ENCODE peak calls at places on chromosome 18, in seven cellular contexts. Q is MM.1S, P is PC-9, B is GM23248, G is GM23338, T is PC-3, C is SK-N-SH. Z is an unnamed sample. For H4K20me1 and H3F3A, the result is how much of the 10 kb centered on the place peaks cover.

GRCh38 chr18:78107363-78107762 is 857.7 kb downstream of the GALR1 start:
- DNase-seq in Q (no peak), P (no peak), B (no peak), G (no peak), T (no peak), C (no peak), Z (no peak)

GRCh38 chr18:35588995-35589394 is 7.5 kb downstream of the GALNT1 start:
- DNase-seq in Q (no peak), P (no peak), B (no peak), G (peak), T (no peak), C (no peak), Z (peak)

GRCh38 chr18:24914148-24914525 is 437.8 kb downstream of the ZNF521 start:
- DNase-seq in Q (no peak), P (no peak), B (no peak), G (no peak), T (no peak), C (peak), Z (no peak)

GRCh38 chr18:25454270-25454659 is 102.3 kb upstream of the ZNF521 start:
- DNase-seq in Q (no peak), P (no peak), B (no peak), G (no peak), T (no peak), C (peak), Z (no peak)

GRCh38 chr18:53698907-53699306 is 525.6 kb downstream of the MBD2 start:
- DNase-seq in Q (peak), P (peak), B (peak), G (peak), T (peak), C (peak), Z (peak)

GRCh38 chr18:26746284-26747130 is 119.0 kb downstream of the AQP4 start:
- DNase-seq in Q (no peak), P (no peak), B (peak), G (no peak), T (peak), C (no peak), Z (no peak)

GRCh38 chr18:23868341-23868740 is 146.2 kb upstream of the TTC39C start:
- DNase-seq in Q (no peak), P (no peak), B (no peak), G (no peak), T (no peak), C (no peak), Z (no peak)

GRCh38 chr18:23703057-23703986 is 14.1 kb downstream of the LAMA3 start:
- DNase-seq in Q (no peak), P (no peak), B (peak), G (peak), T (peak), C (peak), Z (peak)

GRCh38 chr18:66867653-66868052 is 263.8 kb upstream of the CDH19 start:
- DNase-seq in Q (peak), P (no peak), B (no peak), G (no peak), T (peak), C (no peak), Z (no peak)

GRCh38 chr18:59620381-59620780 is 76.8 kb downstream of the CCBE1 start:
- DNase-seq in Q (no peak), P (no peak), B (no peak), G (no peak), T (no peak), C (no peak), Z (no peak)

GRCh38 chr18:42860011-42860410 is 255.5 kb downstream of the RIT2 start:
- DNase-seq in Q (no peak), P (no peak), B (no peak), G (no peak), T (no peak), C (no peak), Z (no peak)

GRCh38 chr18:56505971-56506370 is 132.4 kb downstream of the TXNL1 start:
- DNase-seq in Q (no peak), P (no peak), B (peak), G (no peak), T (no peak), C (no peak), Z (no peak)

GRCh38 chr18:57915241-57915640 is 112.1 kb upstream of the ATP8B1 start:
- DNase-seq in Q (no peak), P (no peak), B (no peak), G (no peak), T (no peak), C (no peak), Z (no peak)

GRCh38 chr18:13269599-13270011 is 51.0 kb downstream of the LDLRAD4 start:
- DNase-seq in Q (no peak), P (no peak), B (peak), G (no peak), T (no peak), C (no peak), Z (no peak)

GRCh38 chr18:70621710-70622109 is 332.9 kb downstream of the SOCS6 start:
- DNase-seq in Q (no peak), P (no peak), B (no peak), G (no peak), T (no peak), C (no peak), Z (no peak)

GRCh38 chr18:66971951-66972350 is 368.1 kb upstream of the CDH19 start:
- DNase-seq in Q (no peak), P (no peak), B (no peak), G (no peak), T (no peak), C (peak), Z (no peak)

GRCh38 chr18:13377496-13377895 is 158.9 kb downstream of the LDLRAD4 start:
- DNase-seq in Q (no peak), P (no peak), B (no peak), G (no peak), T (no peak), C (no peak), Z (no peak)

GRCh38 chr18:35619468-35619867 is 37.9 kb downstream of the GALNT1 start:
- DNase-seq in Q (no peak), P (no peak), B (peak), G (no peak), T (no peak), C (no peak), Z (no peak)

GRCh38 chr18:1680108-1680507 is 775.4 kb downstream of the ADCYAP1 start:
- DNase-seq in Q (no peak), P (no peak), B (no peak), G (no peak), T (no peak), C (no peak), Z (no peak)

GRCh38 chr18:26386002-26386401 is 159.8 kb downstream of the TAF4B start:
- DNase-seq in Q (no peak), P (peak), B (peak), G (no peak), T (peak), C (no peak), Z (no peak)

GRCh38 chr18:29361843-29362242 is 1184.9 kb upstream of the CDH2 start:
- DNase-seq in Q (no peak), P (no peak), B (no peak), G (peak), T (no peak), C (no peak), Z (peak)

GRCh38 chr18:13541621-13542519 is 184.5 kb downstream of the FAM210A start:
- DNase-seq in Q (no peak), P (no peak), B (no peak), G (no peak), T (no peak), C (no peak), Z (no peak)

GRCh38 chr18:52465391-52465790 is 125.4 kb downstream of the DCC start:
- DNase-seq in Q (no peak), P (no peak), B (no peak), G (peak), T (no peak), C (no peak), Z (peak)

GRCh38 chr18:75341267-75341666 is 86.2 kb downstream of the SMIM21 start:
- DNase-seq in Q (no peak), P (no peak), B (no peak), G (no peak), T (no peak), C (no peak), Z (peak)

GRCh38 chr18:10228380-10228779 is 226.1 kb upstream of the APCDD1 start:
- DNase-seq in Q (no peak), P (no peak), B (no peak), G (no peak), T (no peak), C (no peak), Z (no peak)

GRCh38 chr18:51447351-51447896 is 249.9 kb upstream of the MEX3C start:
- DNase-seq in Q (peak), P (no peak), B (no peak), G (peak), T (no peak), C (no peak), Z (no peak)

GRCh38 chr18:75728621-75729020 is 301.1 kb upstream of the SMIM21 start:
- DNase-seq in Q (no peak), P (no peak), B (no peak), G (no peak), T (no peak), C (no peak), Z (no peak)

GRCh38 chr18:63319383-63320040 is at the start of gene BCL2:
- DNase-seq in Q (peak), P (peak), B (peak), G (peak), T (peak), C (no peak), Z (peak)

GRCh38 chr18:23460285-23461273 is 7.5 kb downstream of the RIOK3 start:
- DNase-seq in Q (no peak), P (no peak), B (no peak), G (no peak), T (no peak), C (no peak), Z (no peak)

GRCh38 chr18:75208055-75208835 is 694 bp downstream of the PTGR3 start:
- DNase-seq in Q (peak), P (peak), B (peak), G (peak), T (peak), C (peak), Z (peak)

GRCh38 chr18:35713545-35713944 is 132.0 kb downstream of the GALNT1 start:
- DNase-seq in Q (no peak), P (no peak), B (peak), G (no peak), T (no peak), C (no peak), Z (no peak)

GRCh38 chr18:22551536-22552151 is 133.9 kb upstream of the CTAGE1 start:
- DNase-seq in Q (no peak), P (peak), B (peak), G (no peak), T (peak), C (no peak), Z (no peak)

GRCh38 chr18:53458944-53459580 is 765.4 kb downstream of the MBD2 start:
- DNase-seq in Q (no peak), P (no peak), B (no peak), G (peak), T (no peak), C (no peak), Z (peak)

GRCh38 chr18:60684843-60685513 is 312.4 kb upstream of the MC4R start:
- DNase-seq in Q (peak), P (no peak), B (peak), G (peak), T (peak), C (peak), Z (peak)

GRCh38 chr18:526681-527080 is 26.2 kb upstream of the COLEC12 start:
- DNase-seq in Q (no peak), P (no peak), B (no peak), G (no peak), T (no peak), C (no peak), Z (no peak)

GRCh38 chr18:23943104-23943503 is 71.5 kb upstream of the TTC39C start:
- DNase-seq in Q (peak), P (no peak), B (no peak), G (no peak), T (no peak), C (no peak), Z (no peak)

GRCh38 chr18:22279741-22280452 is 110.5 kb downstream of the GATA6 start:
- DNase-seq in Q (no peak), P (no peak), B (peak), G (no peak), T (no peak), C (no peak), Z (no peak)

GRCh38 chr18:62939925-62940324 is 224.6 kb downstream of the PHLPP1 start:
- DNase-seq in Q (no peak), P (no peak), B (no peak), G (no peak), T (no peak), C (no peak), Z (no peak)

GRCh38 chr18:58911766-58912165 is 47.1 kb downstream of the ZNF532 start:
- DNase-seq in Q (peak), P (no peak), B (peak), G (peak), T (no peak), C (no peak), Z (no peak)

DNA sequence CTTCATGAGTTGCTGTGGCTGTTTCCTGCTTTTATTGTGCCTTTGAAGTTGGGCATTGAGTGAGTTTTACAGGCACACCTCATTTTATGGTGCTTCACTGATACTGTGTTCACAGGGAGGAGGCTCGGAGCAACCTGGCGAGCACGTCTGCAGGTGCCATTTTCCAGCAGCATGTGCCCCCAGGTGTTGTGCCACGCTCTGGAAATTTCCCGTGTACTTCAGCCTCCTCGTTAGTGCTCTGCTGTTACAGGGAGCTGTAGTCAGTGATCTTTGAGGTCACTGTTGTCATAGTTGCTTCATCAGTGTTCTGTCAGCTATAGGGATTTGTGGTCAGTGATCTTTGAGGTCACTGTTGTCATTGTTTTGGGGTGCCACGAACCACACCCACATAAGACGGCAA is 20.1 kb downstream of the CTDP1 start:
- DNase-seq in Q (no peak), P (no peak), B (no peak), G (no peak), T (no peak), C (no peak), Z (no peak)
- H4K20me1 ChIP-seq in Q (under half), P (under half), B (under half), G (under half), T (under half), C (under half), Z (under half)

GRCh38 chr18:3499498-3499897 is 49.5 kb downstream of the TGIF1 start:
- DNase-seq in Q (no peak), P (no peak), B (no peak), G (peak), T (no peak), C (peak), Z (peak)
- H2AFZ ChIP-seq in Q (no peak), P (no peak), B (peak), G (no peak), T (peak), C (peak), Z (peak)

GRCh38 chr18:49491534-49491856 is 4.5 kb upstream of the C18orf32 start:
- DNase-seq in Q (no peak), P (no peak), B (no peak), G (no peak), T (no peak), C (no peak), Z (no peak)

GRCh38 chr18:49494660-49495059 is 7.6 kb upstream of the C18orf32 start:
- DNase-seq in Q (no peak), P (no peak), B (peak), G (no peak), T (no peak), C (no peak), Z (no peak)

GRCh38 chr18:49492694-49493033 is 5.6 kb upstream of the C18orf32 start:
- DNase-seq in Q (no peak), P (no peak), B (no peak), G (no peak), T (no peak), C (no peak), Z (no peak)

GRCh38 chr18:49490246-49490762 is 3.3 kb upstream of the C18orf32 start:
- DNase-seq in Q (no peak), P (no peak), B (peak), G (no peak), T (no peak), C (no peak), Z (no peak)

DNA sequence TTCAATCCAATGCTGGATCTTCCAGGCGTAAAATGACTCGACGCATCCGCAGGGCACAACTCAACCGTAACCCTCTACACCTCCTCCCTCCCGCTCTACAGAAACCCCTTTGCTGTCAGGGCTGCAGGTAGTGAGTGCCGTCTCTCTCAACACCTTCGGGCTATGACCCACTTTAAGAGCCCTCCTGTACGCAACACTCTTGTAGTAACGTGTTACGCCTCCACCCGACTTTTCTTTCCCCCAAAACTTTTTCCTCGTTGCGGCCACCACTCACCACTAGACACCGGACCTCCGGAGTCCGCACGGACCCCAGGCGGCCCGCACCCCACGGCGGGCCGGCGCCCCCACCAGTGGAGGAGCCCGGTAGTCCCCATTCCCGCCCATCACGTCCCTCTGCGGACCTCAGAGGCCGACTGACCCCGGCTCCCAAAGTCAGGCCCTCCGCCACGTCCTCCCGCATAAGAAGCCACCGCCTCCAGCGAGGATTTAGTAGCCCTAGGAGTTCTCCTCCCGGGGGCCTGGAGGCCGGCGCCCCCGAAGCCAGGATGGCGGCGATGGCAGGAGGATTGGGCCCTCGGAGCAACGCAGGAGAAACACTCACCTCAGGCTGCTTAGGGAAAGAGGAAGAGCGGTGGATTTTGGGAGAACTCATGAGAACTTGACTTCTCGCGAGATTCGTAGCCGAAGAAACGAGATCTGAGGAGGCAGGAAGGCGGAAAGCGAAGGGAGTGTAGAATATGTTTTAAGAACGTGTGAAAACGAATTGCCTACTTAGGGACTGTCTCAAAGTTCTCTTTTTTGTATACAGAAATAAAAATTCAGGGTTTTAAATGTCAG is 5.0 kb upstream of the C18orf32 start:
- DNase-seq in Q (peak), P (peak), B (peak), G (peak), T (peak), C (peak), Z (peak)
- H3F3A ChIP-seq in Q (under half), P (half or more), B (half or more), G (under half), T (under half), C (half or more), Z (half or more)

GRCh38 chr18:79791141-79791972 is 6.4 kb upstream of the KCNG2 start:
- DNase-seq in Q (no peak), P (peak), B (peak), G (no peak), T (peak), C (no peak), Z (no peak)

GRCh38 chr18:79792096-79792987 is 5.4 kb upstream of the KCNG2 start:
- DNase-seq in Q (no peak), P (no peak), B (no peak), G (no peak), T (no peak), C (no peak), Z (no peak)

GRCh38 chr18:79794851-79795250 is 2.9 kb upstream of the KCNG2 start:
- DNase-seq in Q (no peak), P (no peak), B (no peak), G (no peak), T (no peak), C (no peak), Z (no peak)

GRCh38 chr18:79795446-79795845 is 2.3 kb upstream of the KCNG2 start:
- DNase-seq in Q (no peak), P (no peak), B (no peak), G (no peak), T (no peak), C (no peak), Z (no peak)

GRCh38 chr18:79792988-79793355 is 4.8 kb upstream of the KCNG2 start:
- DNase-seq in Q (no peak), P (no peak), B (no peak), G (no peak), T (no peak), C (no peak), Z (no peak)
- H4K20me1 ChIP-seq in Q (under half), P (under half), B (under half), G (under half), T (under half), C (under half), Z (under half)

GRCh38 chr18:3297025-3297984 is 35.4 kb downstream of the MYL12B start:
- DNase-seq in Q (peak), P (peak), B (peak), G (peak), T (peak), C (peak), Z (peak)
- H2AFZ ChIP-seq in Q (peak), P (peak), B (peak), G (peak), T (peak), C (peak), Z (peak)

GRCh38 chr18:55447672-55448018 is 140.3 kb downstream of the TCF4 start:
- DNase-seq in Q (no peak), P (no peak), B (no peak), G (no peak), T (no peak), C (no peak), Z (no peak)
- H3F3A ChIP-seq in Q (under half), P (under half), B (under half), G (under half), T (under half), C (under half), Z (under half)

GRCh38 chr18:46250084-46250811 is 146.1 kb downstream of the HAUS1 start:
- DNase-seq in Q (peak), P (peak), B (peak), G (peak), T (peak), C (peak), Z (no peak)

GRCh38 chr18:46250812-46251173 is 146.6 kb downstream of the HAUS1 start:
- DNase-seq in Q (no peak), P (no peak), B (no peak), G (no peak), T (no peak), C (no peak), Z (no peak)

GRCh38 chr18:46256078-46256477 is 151.9 kb downstream of the HAUS1 start:
- DNase-seq in Q (no peak), P (no peak), B (no peak), G (no peak), T (no peak), C (no peak), Z (no peak)

GRCh38 chr18:46253498-46253897 is 149.3 kb downstream of the HAUS1 start:
- DNase-seq in Q (no peak), P (no peak), B (peak), G (no peak), T (peak), C (no peak), Z (no peak)

GRCh38 chr18:46252754-46253153 is 148.6 kb downstream of the HAUS1 start:
- DNase-seq in Q (no peak), P (no peak), B (no peak), G (no peak), T (no peak), C (no peak), Z (no peak)
- H4K20me1 ChIP-seq in Q (under half), P (under half), B (under half), G (under half), T (under half), C (under half), Z (under half)

Z was measured in neural progenitor cell.